ENCODE peak calls at places on chromosomes 6 and 20, in four cellular contexts. One of them, this sample, is unnamed.

GRCh38 chr20:47125553-47126373 is 230.7 kb downstream of the ZMYND8 start:
- DNase-seq in NAMALWA: no peak
- DNase-seq in CD8-positive, alpha-beta memory T cell: no peak
- DNase-seq in HS-27A: no peak
- DNase-seq in this sample: no peak

GRCh38 chr6:81793811-81794210 is 41.3 kb upstream of the TENT5A start:
- DNase-seq in NAMALWA: no peak
- DNase-seq in CD8-positive, alpha-beta memory T cell: no peak
- DNase-seq in HS-27A: no peak
- DNase-seq in this sample: no peak

GRCh38 chr6:111030008-111031006 is 48.5 kb downstream of the RPF2 start:
- DNase-seq in NAMALWA: no peak
- DNase-seq in CD8-positive, alpha-beta memory T cell: no peak
- DNase-seq in HS-27A: no peak
- DNase-seq in this sample: no peak

GRCh38 chr6:133202610-133203343 is 38.4 kb upstream of the EYA4 start:
- DNase-seq in NAMALWA: no peak
- DNase-seq in CD8-positive, alpha-beta memory T cell: no peak
- DNase-seq in HS-27A: no peak
- DNase-seq in this sample: no peak

GRCh38 chr6:142413111-142413510 is 111.3 kb downstream of the ADGRG6 start:
- DNase-seq in NAMALWA: no peak
- DNase-seq in CD8-positive, alpha-beta memory T cell: no peak
- DNase-seq in HS-27A: no peak
- DNase-seq in this sample: no peak

GRCh38 chr6:44042261-44043035 is 84.8 kb downstream of the MRPL14 start:
- DNase-seq in NAMALWA: no peak
- DNase-seq in CD8-positive, alpha-beta memory T cell: no peak
- DNase-seq in HS-27A: no peak
- DNase-seq in this sample: no peak

GRCh38 chr6:125899726-125900182 is 56.8 kb upstream of the HINT3 start:
- DNase-seq in NAMALWA: no peak
- DNase-seq in CD8-positive, alpha-beta memory T cell: no peak
- DNase-seq in HS-27A: no peak
- DNase-seq in this sample: no peak

GRCh38 chr6:1825277-1825676 is 215.6 kb downstream of the FOXC1 start:
- DNase-seq in NAMALWA: peak; percentile 25
- DNase-seq in CD8-positive, alpha-beta memory T cell: no peak
- DNase-seq in HS-27A: no peak
- DNase-seq in this sample: peak; percentile 5

GRCh38 chr6:70547905-70548304 is 18.8 kb upstream of the SDHAF4 start:
- DNase-seq in NAMALWA: no peak
- DNase-seq in CD8-positive, alpha-beta memory T cell: no peak
- DNase-seq in HS-27A: no peak
- DNase-seq in this sample: no peak

GRCh38 chr6:53287336-53288225 is 61.2 kb downstream of the ELOVL5 start:
- DNase-seq in NAMALWA: no peak
- DNase-seq in CD8-positive, alpha-beta memory T cell: no peak
- DNase-seq in HS-27A: no peak
- DNase-seq in this sample: no peak

GRCh38 chr6:138785980-138786379 is 9.9 kb upstream of the ECT2L start:
- DNase-seq in NAMALWA: no peak
- DNase-seq in CD8-positive, alpha-beta memory T cell: no peak
- DNase-seq in HS-27A: no peak
- DNase-seq in this sample: no peak

GRCh38 chr6:11711994-11712698 is 66.5 kb downstream of the ADTRP start:
- DNase-seq in NAMALWA: no peak
- DNase-seq in CD8-positive, alpha-beta memory T cell: no peak
- DNase-seq in HS-27A: no peak
- DNase-seq in this sample: no peak

GRCh38 chr6:118886641-118887040 is 7.3 kb upstream of the ASF1A start:
- DNase-seq in NAMALWA: no peak
- DNase-seq in CD8-positive, alpha-beta memory T cell: no peak
- DNase-seq in HS-27A: no peak
- DNase-seq in this sample: no peak

GRCh38 chr20:37270586-37271420 is 9.2 kb upstream of the GHRH start:
- DNase-seq in NAMALWA: peak; percentile 24
- DNase-seq in CD8-positive, alpha-beta memory T cell: no peak
- DNase-seq in HS-27A: no peak
- DNase-seq in this sample: peak; percentile 51

GRCh38 chr6:87698618-87699017 is 3.4 kb downstream of the AKIRIN2 start:
- DNase-seq in NAMALWA: peak; percentile 53
- DNase-seq in CD8-positive, alpha-beta memory T cell: no peak
- DNase-seq in HS-27A: no peak
- DNase-seq in this sample: peak; percentile 17

GRCh38 chr20:24770628-24771556 is 178.2 kb upstream of the CST7 start:
- DNase-seq in NAMALWA: no peak
- DNase-seq in CD8-positive, alpha-beta memory T cell: no peak
- DNase-seq in HS-27A: no peak
- DNase-seq in this sample: no peak

GRCh38 chr6:7615611-7616383 is 25.8 kb downstream of the SNRNP48 start:
- DNase-seq in NAMALWA: peak; percentile 74
- DNase-seq in CD8-positive, alpha-beta memory T cell: no peak
- DNase-seq in HS-27A: no peak
- DNase-seq in this sample: peak; percentile 32

GRCh38 chr20:53984354-53984753 is 86.0 kb downstream of the BCAS1 start:
- DNase-seq in NAMALWA: no peak
- DNase-seq in CD8-positive, alpha-beta memory T cell: no peak
- DNase-seq in HS-27A: no peak
- DNase-seq in this sample: no peak

GRCh38 chr6:153062516-153062915 is 60.0 kb upstream of the MTRF1L start:
- DNase-seq in NAMALWA: no peak
- DNase-seq in CD8-positive, alpha-beta memory T cell: no peak
- DNase-seq in HS-27A: no peak
- DNase-seq in this sample: no peak

GRCh38 chr20:1874534-1875168 is 20.6 kb upstream of the SIRPA start:
- DNase-seq in NAMALWA: no peak
- DNase-seq in CD8-positive, alpha-beta memory T cell: no peak
- DNase-seq in HS-27A: no peak
- DNase-seq in this sample: no peak

GRCh38 chr6:135537782-135538301 is 40.3 kb upstream of the AHI1 start:
- DNase-seq in NAMALWA: no peak
- DNase-seq in CD8-positive, alpha-beta memory T cell: peak; percentile 2
- DNase-seq in HS-27A: peak; percentile 78
- DNase-seq in this sample: no peak

GRCh38 chr6:28589234-28589951 is 63.7 kb downstream of the GPX5 start:
- DNase-seq in NAMALWA: peak; percentile 71
- DNase-seq in CD8-positive, alpha-beta memory T cell: no peak
- DNase-seq in HS-27A: peak; percentile 94
- DNase-seq in this sample: no peak

GRCh38 chr20:9241721-9242427 is 173.0 kb downstream of the PLCB4 start:
- DNase-seq in NAMALWA: no peak
- DNase-seq in CD8-positive, alpha-beta memory T cell: no peak
- DNase-seq in HS-27A: peak; percentile 71
- DNase-seq in this sample: no peak

GRCh38 chr6:16206595-16207037 is 31.8 kb upstream of the GMPR start:
- DNase-seq in NAMALWA: peak; percentile 83
- DNase-seq in CD8-positive, alpha-beta memory T cell: peak; percentile 26
- DNase-seq in HS-27A: peak; percentile 58
- DNase-seq in this sample: peak; percentile 54

This sample was measured in naive B cell.